ENCODE peak calls at places on chromosomes 12 and 14, in ten cellular contexts. O is NB4; R is neural crest cell; L is GM12865; F is Calu3; N is spleen; T is astrocyte of the cerebellum; P is IMR-90; X is CD4-positive, alpha-beta T cell; E is kidney epithelial cell. B is an unnamed sample.
A peak's percentile ranks its signal among the peaks of the same experiment; 100 is the strongest.

GRCh38 chr14:32004300-32004699 is 72.8 kb upstream of the ARHGAP5 start:
- DNase-seq in E (peak; percentile 80), N (no peak), T (no peak), O (peak; percentile 66), L (no peak), X (no peak), P (no peak), R (no peak), F (no peak), B (no peak)

GRCh38 chr12:56338643-56339422 is at the start of gene IL23A:
- DNase-seq in E (peak; percentile 79), N (peak; percentile 79), R (no peak), P (peak; percentile 59), L (peak; percentile 84), F (peak; percentile 66), O (no peak), T (peak; percentile 18), X (peak; percentile 76), B (peak; percentile 70)

GRCh38 chr12:3036901-3037600 is 40.1 kb upstream of the TSPAN9 start:
- DNase-seq in F (no peak), E (no peak), P (no peak), X (no peak), O (no peak), T (no peak), L (no peak), R (no peak), N (no peak), B (no peak)

GRCh38 chr14:89701079-89702043 is 253.2 kb downstream of the EFCAB11 start:
- DNase-seq in X (peak; percentile 80), O (peak; percentile 71), N (peak; percentile 98), R (peak; percentile 74), P (peak; percentile 62), E (peak; percentile 23), F (peak; percentile 80), T (peak; percentile 6), L (peak; percentile 89), B (peak; percentile 94)

GRCh38 chr12:88578821-88579518 is 1.3 kb downstream of the KITLG start:
- DNase-seq in E (no peak), X (no peak), F (peak; percentile 54), O (peak; percentile 24), P (no peak), R (peak; percentile 19), L (no peak), T (no peak), N (no peak), B (no peak)

GRCh38 chr14:24312736-24313507 is 1.6 kb downstream of the LTB4R start:
- DNase-seq in L (peak; percentile 45), P (peak; percentile 22), O (peak; percentile 74), E (no peak), R (no peak), T (no peak), N (peak; percentile 86), X (no peak), F (no peak), B (no peak)

GRCh38 chr14:84927096-84927910 is 602.6 kb upstream of the FLRT2 start:
- DNase-seq in O (no peak), X (no peak), N (no peak), L (no peak), T (no peak), R (no peak), P (no peak), F (no peak), E (no peak), B (no peak)

GRCh38 chr12:47977772-47978597 is 14.6 kb downstream of the TMEM106C start:
- DNase-seq in E (no peak), T (no peak), L (no peak), P (no peak), R (no peak), X (no peak), F (no peak), N (peak; percentile 70), O (no peak), B (no peak)

GRCh38 chr12:111034148-111034910 is 114.0 kb upstream of the MYL2 start:
- DNase-seq in F (no peak), E (no peak), L (no peak), T (no peak), X (no peak), P (no peak), R (peak; percentile 41), N (peak; percentile 45), O (no peak), B (no peak)

GRCh38 chr12:111034911-111035577 is 114.7 kb upstream of the MYL2 start:
- DNase-seq in N (peak; percentile 55), F (no peak), L (no peak), O (no peak), X (no peak), E (no peak), R (peak; percentile 20), T (no peak), P (no peak), B (no peak)

GRCh38 chr12:111035578-111036301 is 115.4 kb upstream of the MYL2 start:
- DNase-seq in O (no peak), R (peak; percentile 14), F (no peak), N (peak; percentile 17), T (no peak), L (no peak), E (no peak), P (no peak), X (no peak), B (no peak)

GRCh38 chr12:111031956-111032919 is 111.9 kb upstream of the MYL2 start:
- DNase-seq in N (no peak), O (no peak), P (no peak), X (no peak), R (no peak), F (no peak), E (no peak), L (no peak), T (no peak), B (no peak)

DNA sequence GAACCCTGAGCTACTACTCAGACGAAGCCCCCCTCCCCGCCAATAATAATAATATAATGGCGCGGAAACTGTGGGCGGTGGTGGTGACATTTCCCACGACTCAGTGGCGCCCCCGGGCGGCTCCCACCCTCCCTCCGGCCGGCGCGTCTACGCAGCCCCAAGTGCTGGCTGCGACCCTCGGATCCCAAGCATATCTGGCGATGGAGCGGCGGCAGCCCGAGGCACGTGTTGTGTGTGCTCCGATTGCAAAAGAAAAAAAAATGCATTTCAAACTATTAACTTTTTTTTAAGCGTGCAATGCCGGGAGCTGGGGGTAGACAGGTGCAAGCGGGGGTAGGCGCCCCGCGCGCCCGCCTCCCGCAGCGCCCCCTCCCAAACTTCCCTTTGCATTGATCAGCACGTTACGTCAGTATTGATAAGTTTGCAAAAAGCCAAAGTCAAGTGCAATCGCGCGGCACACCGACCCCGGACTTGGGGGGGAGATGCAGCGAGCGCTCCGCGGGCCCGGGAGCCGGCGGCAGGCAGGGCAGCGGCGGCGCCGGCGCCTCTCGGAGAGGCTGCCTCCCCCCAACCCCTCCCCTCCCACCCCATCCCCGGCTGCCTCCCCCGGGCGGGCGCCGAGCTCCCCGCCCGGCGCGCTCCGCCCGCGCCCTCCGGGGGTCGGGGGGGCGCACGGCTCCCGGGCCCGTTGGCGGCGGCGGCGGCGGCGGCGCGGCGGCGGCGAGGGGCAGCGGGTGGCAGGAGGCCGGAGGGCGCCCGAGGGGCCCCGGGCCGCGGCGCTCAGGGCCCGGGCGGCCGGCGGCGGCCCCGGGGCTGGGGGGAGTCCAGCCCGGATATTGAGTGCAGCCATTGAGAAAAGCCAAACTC is 113.1 kb upstream of the MYL2 start:
- DNase-seq in X (no peak), E (no peak), N (peak; percentile 47), F (no peak), O (peak; percentile 22), R (peak; percentile 57), L (no peak), T (no peak), P (no peak), B (no peak)
- TF ChIP-seq CTCF in X (no peak), E (peak; percentile 11), N (no peak), F (peak; percentile 30), O (peak; percentile 35), R (peak; percentile 70), L (peak; percentile 13), T (no peak), P (no peak), B (peak; percentile 12)

DNA sequence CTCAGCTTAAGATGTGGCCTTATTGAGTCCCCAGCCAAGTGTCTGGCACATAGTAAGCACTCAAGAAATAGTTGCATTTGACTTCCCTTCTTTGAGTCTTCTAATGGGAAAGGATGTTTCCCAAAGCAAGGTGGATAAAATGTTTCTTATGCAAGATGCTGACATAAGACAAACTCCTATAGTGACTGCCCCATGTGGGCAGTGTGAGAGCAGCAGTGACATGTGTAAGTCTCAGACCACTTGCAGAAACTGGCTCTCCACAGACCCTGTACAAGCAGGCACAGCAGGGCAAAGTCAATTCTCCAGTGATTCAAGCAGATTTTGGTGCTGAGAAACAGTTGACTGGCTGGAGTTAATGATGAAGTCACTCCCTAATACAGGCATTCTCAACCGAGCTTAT is 255.3 kb downstream of the ANO2 start:
- DNase-seq in P (no peak), X (no peak), L (no peak), O (peak; percentile 4), F (no peak), N (no peak), R (no peak), T (no peak), E (no peak), B (no peak)
- TF ChIP-seq CTCF in P (no peak), X (no peak), L (no peak), O (no peak), F (no peak), N (no peak), R (peak; percentile 24), T (no peak), E (no peak), B (no peak)

DNA sequence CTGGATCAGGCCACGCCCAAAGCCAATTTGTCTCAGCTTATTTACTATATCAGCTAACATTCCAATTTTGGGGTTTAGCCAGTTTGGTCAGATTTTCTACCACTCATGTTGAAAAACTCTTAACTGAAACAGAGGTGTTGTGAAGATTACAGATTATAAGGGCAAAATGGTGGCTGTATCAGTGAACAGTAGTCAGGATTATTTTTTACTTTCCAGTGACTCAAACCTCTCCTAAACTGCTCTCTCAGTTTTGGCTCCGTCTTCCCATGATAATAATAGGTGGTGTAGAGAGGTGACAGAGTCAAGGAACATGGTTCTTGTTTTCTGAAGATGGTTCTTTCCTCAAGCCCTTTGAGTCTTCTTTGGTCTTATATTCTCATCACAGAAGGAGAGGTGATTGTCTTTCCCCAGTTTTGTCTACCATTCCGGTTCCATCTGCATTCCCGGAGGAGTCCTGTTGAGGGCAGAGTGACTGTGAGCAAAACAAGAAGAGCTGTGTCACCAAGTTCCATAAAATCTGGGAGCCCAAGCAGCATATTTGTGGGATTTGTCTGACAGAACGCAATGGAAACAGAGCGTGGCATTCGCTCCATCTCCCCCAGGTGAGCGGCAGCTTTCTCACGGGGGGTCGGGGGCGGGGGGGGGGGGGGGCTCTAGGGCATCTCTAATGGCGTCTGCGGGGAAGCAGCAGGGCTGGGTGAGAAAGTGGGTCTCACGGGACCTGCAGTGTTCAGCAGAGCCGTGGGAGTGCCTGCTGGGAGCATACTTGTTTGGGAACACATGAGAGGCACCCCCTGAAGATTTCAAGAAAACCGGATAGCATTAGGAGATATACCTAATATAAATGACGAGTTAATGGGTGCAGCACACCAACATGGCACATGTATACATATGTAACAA is 59.1 kb downstream of the TBC1D30 start:
- DNase-seq in T (no peak), L (peak; percentile 75), F (no peak), O (no peak), N (no peak), P (no peak), E (no peak), R (no peak), X (no peak), B (no peak)
- TF ChIP-seq CTCF in T (no peak), L (no peak), F (no peak), O (peak; percentile 1), N (no peak), P (no peak), E (peak; percentile 5), R (peak; percentile 14), X (no peak), B (no peak)

GRCh38 chr14:68788275-68789001 is 4.4 kb downstream of the ZFP36L1 start:
- DNase-seq in N (no peak), E (no peak), O (no peak), P (no peak), R (no peak), L (no peak), T (no peak), X (no peak), F (no peak), B (no peak)

GRCh38 chr14:68789002-68789797 is 3.7 kb downstream of the ZFP36L1 start:
- DNase-seq in X (peak; percentile 88), L (peak; percentile 85), E (no peak), R (peak; percentile 74), F (peak; percentile 91), O (peak; percentile 86), T (peak; percentile 60), P (peak; percentile 74), N (peak; percentile 96), B (peak; percentile 75)

GRCh38 chr14:68786491-68787234 is 6.2 kb downstream of the ZFP36L1 start:
- DNase-seq in T (no peak), P (peak; percentile 65), X (no peak), O (no peak), F (no peak), E (no peak), R (no peak), L (peak; percentile 57), N (peak; percentile 70), B (no peak)

GRCh38 chr14:68785817-68786490 is 6.9 kb downstream of the ZFP36L1 start:
- DNase-seq in T (no peak), X (no peak), N (peak; percentile 72), P (no peak), L (peak; percentile 50), F (no peak), R (no peak), E (no peak), O (no peak), B (no peak)

GRCh38 chr14:68787235-68787727 is 5.6 kb downstream of the ZFP36L1 start:
- DNase-seq in R (no peak), T (no peak), E (no peak), O (no peak), N (peak; percentile 82), F (no peak), L (peak; percentile 38), P (no peak), X (no peak), B (no peak)
- TF ChIP-seq CTCF in R (no peak), T (no peak), E (no peak), O (no peak), N (no peak), F (no peak), L (no peak), P (no peak), X (no peak), B (no peak)